ENCODE peak calls at places on chromosome 20, in nine cellular contexts. N, A, D, C, U, X, W, Z and L are unnamed samples.

GRCh38 chr20:63548992-63549391 is 1.4 kb upstream of the SRMS start:
- DNase-seq in N (no peak), A (no peak), D (no peak), C (no peak), U (no peak), X (no peak), W (no peak), Z (no peak), L (no peak)

GRCh38 chr20:18916886-18917785 is 103.6 kb downstream of the SCP2D1 start:
- DNase-seq in N (no peak), A (no peak), D (no peak), C (no peak), U (no peak), X (no peak), W (no peak), Z (no peak), L (no peak)

GRCh38 chr20:60589624-60590023 is 631.4 kb downstream of the CDH26 start:
- DNase-seq in N (no peak), A (no peak), D (no peak), C (peak), U (peak), X (no peak), W (no peak), Z (no peak), L (peak)

GRCh38 chr20:25177890-25178321 is 17.6 kb upstream of the ENTPD6 start:
- DNase-seq in N (no peak), A (no peak), D (peak), C (no peak), U (no peak), X (no peak), W (peak), Z (no peak), L (no peak)

GRCh38 chr20:48544402-48545333 is 283.1 kb downstream of the PREX1 start:
- DNase-seq in N (peak), A (no peak), D (no peak), C (no peak), U (no peak), X (no peak), W (no peak), Z (no peak), L (no peak)

GRCh38 chr20:17315491-17316231 is 88.8 kb downstream of the PCSK2 start:
- DNase-seq in N (no peak), A (no peak), D (no peak), C (peak), U (no peak), X (no peak), W (no peak), Z (no peak), L (no peak)

GRCh38 chr20:46406986-46407670 is 713 bp upstream of the ELMO2 start:
- DNase-seq in N (peak), A (peak), D (peak), C (peak), U (peak), X (peak), W (peak), Z (peak), L (no peak)

GRCh38 chr20:43409041-43409913 is 48.4 kb upstream of the SRSF6 start:
- DNase-seq in N (no peak), A (no peak), D (no peak), C (peak), U (peak), X (peak), W (no peak), Z (peak), L (no peak)

GRCh38 chr20:53287357-53288042 is 306.1 kb downstream of the ZNF217 start:
- DNase-seq in N (no peak), A (no peak), D (no peak), C (no peak), U (no peak), X (no peak), W (no peak), Z (no peak), L (no peak)

GRCh38 chr20:58228103-58228483 is 360 bp downstream of the ANKRD60 start:
- DNase-seq in N (no peak), A (no peak), D (no peak), C (peak), U (no peak), X (no peak), W (no peak), Z (no peak), L (no peak)

GRCh38 chr20:57622579-57623381 is 2.6 kb upstream of the ZBP1 start:
- DNase-seq in N (peak), A (peak), D (peak), C (peak), U (peak), X (no peak), W (peak), Z (peak), L (peak)

DNA sequence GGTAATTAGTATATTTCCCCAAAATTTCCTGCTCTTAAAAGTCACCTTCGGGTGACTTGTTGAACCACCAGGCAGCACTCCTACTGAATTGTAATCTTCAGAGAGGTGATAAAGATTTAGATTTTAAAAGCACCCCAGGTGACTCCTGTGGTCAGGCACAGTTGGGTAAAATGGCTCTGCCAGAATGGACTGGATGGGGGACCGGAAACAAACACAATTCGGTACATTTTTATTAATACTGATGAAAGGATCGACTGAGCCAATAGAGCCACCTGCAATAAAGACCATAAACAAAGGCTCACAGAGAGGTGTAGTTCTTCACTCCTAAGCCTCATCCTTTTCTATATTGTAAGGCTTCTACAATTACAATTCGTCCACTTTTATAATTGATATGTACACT is 19.6 kb upstream of the FAM83C start:
- DNase-seq in N (no peak), A (no peak), D (no peak), C (no peak), U (no peak), X (no peak), W (no peak), Z (no peak), L (no peak)
- H3K4me3 ChIP-seq in N (no peak), A (no peak), D (no peak), C (no peak), U (no peak), X (no peak), W (no peak), Z (no peak), L (no peak)

DNA sequence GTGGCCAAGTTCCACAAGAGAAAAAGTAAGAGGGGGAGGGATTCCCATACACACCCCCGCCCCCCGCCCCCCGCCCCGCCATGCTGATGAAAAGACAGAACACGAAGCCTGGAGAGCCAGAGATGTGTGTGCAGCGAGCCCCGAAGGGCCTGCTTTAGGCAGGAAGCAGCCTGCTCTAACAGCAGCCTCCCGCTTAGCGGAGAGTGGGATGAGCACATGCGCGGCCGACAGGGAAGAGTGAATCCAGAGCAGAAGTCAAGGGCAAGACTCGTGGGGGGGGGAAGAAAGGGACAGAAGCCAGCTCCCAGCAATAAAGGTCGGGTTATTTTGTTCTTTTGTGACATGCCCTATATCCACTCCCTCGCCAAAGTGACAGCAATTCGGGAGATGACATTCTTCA is 67.2 kb upstream of the PTGIS start:
- DNase-seq in N (peak), A (no peak), D (peak), C (no peak), U (peak), X (no peak), W (no peak), Z (peak), L (no peak)
- H3K27ac ChIP-seq in N (peak), A (no peak), D (no peak), C (no peak), U (peak), X (no peak), W (no peak), Z (peak), L (no peak)

DNA sequence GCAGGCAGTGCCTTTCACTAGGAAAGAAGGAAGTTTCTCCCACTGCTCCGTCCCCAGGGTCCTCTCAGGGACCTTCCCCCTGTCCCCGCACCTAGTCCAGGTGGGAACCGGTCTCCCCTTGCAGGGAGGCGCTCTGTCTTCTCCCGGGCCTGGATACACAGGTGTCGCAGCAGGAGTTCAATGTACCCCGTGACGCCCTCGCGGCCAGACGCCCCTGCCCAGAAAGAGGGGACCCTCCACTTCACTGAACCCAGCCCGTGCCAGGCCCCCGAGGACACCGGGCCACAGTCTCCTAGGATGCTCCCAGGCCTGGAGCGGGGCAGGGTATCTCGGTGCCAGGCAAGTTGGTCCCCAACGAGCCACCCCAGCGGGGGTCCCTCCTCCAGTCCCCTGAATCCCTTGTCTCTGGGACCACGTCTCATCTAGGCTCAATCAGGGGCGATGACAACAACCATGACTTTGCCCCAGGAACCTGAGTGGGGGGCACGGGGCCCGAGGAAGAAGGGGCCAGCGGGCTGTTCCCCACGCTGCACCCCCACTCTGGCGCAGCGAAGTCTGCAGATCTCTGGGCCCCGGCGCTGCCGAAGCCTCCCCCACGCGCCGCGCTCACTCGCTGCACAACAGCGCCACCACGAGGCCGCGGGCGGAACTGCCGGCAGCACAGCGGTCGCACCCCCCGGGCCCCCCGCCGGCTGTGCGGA is 103.0 kb downstream of the EDN3 start:
- DNase-seq in N (peak), A (peak), D (peak), C (peak), U (peak), X (no peak), W (peak), Z (peak), L (no peak)
- H3K4me3 ChIP-seq in N (no peak), A (peak), D (peak), C (peak), U (peak), X (no peak), W (peak), Z (peak), L (peak)

GRCh38 chr20:11777387-11777786 is 140.3 kb upstream of the BTBD3 start:
- DNase-seq in N (no peak), A (no peak), D (no peak), C (peak), U (no peak), X (no peak), W (no peak), Z (no peak), L (no peak)

GRCh38 chr20:11780765-11781369 is 136.8 kb upstream of the BTBD3 start:
- DNase-seq in N (no peak), A (no peak), D (no peak), C (no peak), U (no peak), X (no peak), W (no peak), Z (no peak), L (no peak)

GRCh38 chr20:11776687-11777086 is 141.0 kb upstream of the BTBD3 start:
- DNase-seq in N (no peak), A (no peak), D (no peak), C (no peak), U (no peak), X (no peak), W (no peak), Z (no peak), L (no peak)

GRCh38 chr20:11783102-11783861 is 134.4 kb upstream of the BTBD3 start:
- DNase-seq in N (no peak), A (no peak), D (no peak), C (peak), U (no peak), X (no peak), W (no peak), Z (no peak), L (no peak)

DNA sequence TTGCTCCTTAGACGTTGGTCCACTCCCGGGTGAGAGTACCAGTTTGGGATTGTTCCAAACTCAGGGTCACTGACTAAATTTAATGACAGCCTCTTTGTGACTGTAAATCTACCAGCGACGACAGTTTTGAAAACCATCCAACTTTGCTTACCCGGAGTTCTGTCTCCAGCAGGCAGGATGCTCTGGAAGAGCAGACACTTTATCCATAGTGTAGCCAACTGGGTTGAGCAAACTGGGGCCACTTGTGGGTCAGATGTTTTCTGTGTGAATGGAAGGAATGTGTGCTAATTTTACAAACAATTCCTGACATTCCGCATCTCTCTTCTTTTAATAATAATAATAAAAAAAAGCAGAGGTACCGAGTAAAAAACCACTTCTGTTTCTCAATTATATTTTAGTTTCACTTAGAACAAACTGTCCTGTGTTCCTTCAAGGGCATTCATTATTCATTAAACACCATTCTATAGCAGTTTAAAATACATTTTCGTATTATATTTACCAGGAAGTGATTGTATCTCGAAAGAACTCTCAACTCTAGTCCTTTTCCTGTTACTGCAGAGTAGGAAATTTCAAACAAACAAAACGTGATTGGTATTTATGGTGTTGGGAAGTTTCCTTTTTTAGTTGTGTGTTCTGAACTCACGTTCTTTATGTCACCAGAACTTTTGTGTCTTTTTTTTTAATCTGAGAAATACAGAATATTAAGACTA is 139.7 kb upstream of the BTBD3 start:
- DNase-seq in N (no peak), A (no peak), D (no peak), C (no peak), U (no peak), X (no peak), W (no peak), Z (no peak), L (no peak)
- H3K27ac ChIP-seq in N (no peak), A (no peak), D (no peak), C (no peak), U (no peak), X (no peak), W (peak), Z (no peak), L (no peak)